ENCODE peak calls at places on chromosomes 4 and X, in five cellular contexts. One of them, this sample, is unnamed.
A peak's percentile ranks its signal among the peaks of the same experiment; 100 is the strongest.

GRCh38 chr4:186728631-186729271 is 5.1 kb upstream of the FAT1 start:
- DNase-seq in activated T-cell treated with anti-CD3 and anti-CD28 coated beads for 1 hour: no peak
- DNase-seq in nephron progenitor cell: no peak
- DNase-seq in GM19239: no peak
- DNase-seq in AG10803: peak; percentile 68
- DNase-seq in this sample: no peak

GRCh38 chr4:142940614-142941013 is 94.5 kb upstream of the INPP4B start:
- DNase-seq in activated T-cell treated with anti-CD3 and anti-CD28 coated beads for 1 hour: no peak
- DNase-seq in nephron progenitor cell: no peak
- DNase-seq in AG10803: no peak
- DNase-seq in GM19239: no peak
- DNase-seq in this sample: no peak

GRCh38 chr4:122003335-122003734 is 51.5 kb upstream of the TRPC3 start:
- DNase-seq in GM19239: peak; percentile 7
- DNase-seq in activated T-cell treated with anti-CD3 and anti-CD28 coated beads for 1 hour: no peak
- DNase-seq in nephron progenitor cell: peak; percentile 12
- DNase-seq in AG10803: peak; percentile 21
- DNase-seq in this sample: no peak

GRCh38 chr4:57053508-57053907 is 56.7 kb downstream of the IGFBP7 start:
- DNase-seq in nephron progenitor cell: no peak
- DNase-seq in GM19239: no peak
- DNase-seq in activated T-cell treated with anti-CD3 and anti-CD28 coated beads for 1 hour: no peak
- DNase-seq in AG10803: peak; percentile 36
- DNase-seq in this sample: no peak

GRCh38 chrX:46561931-46562721 is 11.4 kb upstream of the CHST7 start:
- DNase-seq in nephron progenitor cell: no peak
- DNase-seq in activated T-cell treated with anti-CD3 and anti-CD28 coated beads for 1 hour: no peak
- DNase-seq in AG10803: no peak
- DNase-seq in GM19239: peak; percentile 50
- DNase-seq in this sample: no peak

GRCh38 chrX:72314242-72314641 is 8.5 kb upstream of the CITED1 start:
- DNase-seq in AG10803: no peak
- DNase-seq in activated T-cell treated with anti-CD3 and anti-CD28 coated beads for 1 hour: no peak
- DNase-seq in GM19239: no peak
- DNase-seq in nephron progenitor cell: no peak
- DNase-seq in this sample: no peak

GRCh38 chr4:98686046-98686385 is 27.6 kb upstream of the TSPAN5 start:
- DNase-seq in activated T-cell treated with anti-CD3 and anti-CD28 coated beads for 1 hour: no peak
- DNase-seq in AG10803: no peak
- DNase-seq in nephron progenitor cell: no peak
- DNase-seq in GM19239: no peak
- DNase-seq in this sample: no peak

GRCh38 chr4:26804451-26804850 is 56.2 kb upstream of the STIM2 start:
- DNase-seq in AG10803: no peak
- DNase-seq in GM19239: no peak
- DNase-seq in nephron progenitor cell: no peak
- DNase-seq in activated T-cell treated with anti-CD3 and anti-CD28 coated beads for 1 hour: no peak
- DNase-seq in this sample: no peak

GRCh38 chr4:140811429-140811828 is 55.2 kb upstream of the TBC1D9 start:
- DNase-seq in activated T-cell treated with anti-CD3 and anti-CD28 coated beads for 1 hour: no peak
- DNase-seq in nephron progenitor cell: no peak
- DNase-seq in AG10803: no peak
- DNase-seq in GM19239: no peak
- DNase-seq in this sample: no peak

GRCh38 chrX:68726366-68726765 is 78.9 kb downstream of the STARD8 start:
- DNase-seq in nephron progenitor cell: no peak
- DNase-seq in activated T-cell treated with anti-CD3 and anti-CD28 coated beads for 1 hour: no peak
- DNase-seq in AG10803: no peak
- DNase-seq in GM19239: no peak
- DNase-seq in this sample: no peak

GRCh38 chrX:8955521-8955920 is 78.4 kb downstream of the FAM9B start:
- DNase-seq in activated T-cell treated with anti-CD3 and anti-CD28 coated beads for 1 hour: no peak
- DNase-seq in GM19239: no peak
- DNase-seq in nephron progenitor cell: no peak
- DNase-seq in AG10803: peak; percentile 37
- DNase-seq in this sample: no peak

GRCh38 chr4:108149588-108150380 is 18.9 kb downstream of the LEF1 start:
- DNase-seq in activated T-cell treated with anti-CD3 and anti-CD28 coated beads for 1 hour: no peak
- DNase-seq in AG10803: peak; percentile 90
- DNase-seq in nephron progenitor cell: no peak
- DNase-seq in GM19239: no peak
- DNase-seq in this sample: no peak

GRCh38 chr4:54843106-54843505 is 185.3 kb downstream of the KIT start:
- DNase-seq in activated T-cell treated with anti-CD3 and anti-CD28 coated beads for 1 hour: no peak
- DNase-seq in nephron progenitor cell: no peak
- DNase-seq in GM19239: no peak
- DNase-seq in AG10803: no peak
- DNase-seq in this sample: no peak

GRCh38 chr4:126661194-126661593 is 971.6 kb upstream of the INTU start:
- DNase-seq in AG10803: peak; percentile 15
- DNase-seq in GM19239: no peak
- DNase-seq in activated T-cell treated with anti-CD3 and anti-CD28 coated beads for 1 hour: no peak
- DNase-seq in nephron progenitor cell: no peak
- DNase-seq in this sample: no peak

GRCh38 chr4:87839309-87839946 is 6.7 kb downstream of the MEPE start:
- DNase-seq in GM19239: no peak
- DNase-seq in activated T-cell treated with anti-CD3 and anti-CD28 coated beads for 1 hour: no peak
- DNase-seq in nephron progenitor cell: peak; percentile 27
- DNase-seq in AG10803: peak; percentile 59
- DNase-seq in this sample: no peak

GRCh38 chr4:47543331-47543730 is 58.3 kb downstream of the ATP10D start:
- DNase-seq in GM19239: no peak
- DNase-seq in activated T-cell treated with anti-CD3 and anti-CD28 coated beads for 1 hour: no peak
- DNase-seq in AG10803: peak; percentile 54
- DNase-seq in nephron progenitor cell: no peak
- DNase-seq in this sample: no peak

GRCh38 chr4:20248155-20248558 is 3.5 kb upstream of the SLIT2 start:
- DNase-seq in AG10803: peak; percentile 91
- DNase-seq in activated T-cell treated with anti-CD3 and anti-CD28 coated beads for 1 hour: no peak
- DNase-seq in GM19239: no peak
- DNase-seq in nephron progenitor cell: peak; percentile 17
- DNase-seq in this sample: no peak

GRCh38 chr4:158111241-158111640 is 61.6 kb downstream of the GASK1B start:
- DNase-seq in AG10803: no peak
- DNase-seq in activated T-cell treated with anti-CD3 and anti-CD28 coated beads for 1 hour: no peak
- DNase-seq in nephron progenitor cell: no peak
- DNase-seq in GM19239: no peak
- DNase-seq in this sample: no peak

GRCh38 chr4:128660361-128660964 is 149.0 kb upstream of the JADE1 start:
- DNase-seq in AG10803: peak; percentile 88
- DNase-seq in activated T-cell treated with anti-CD3 and anti-CD28 coated beads for 1 hour: no peak
- DNase-seq in nephron progenitor cell: no peak
- DNase-seq in GM19239: no peak
- DNase-seq in this sample: no peak

GRCh38 chr4:87032884-87033533 is 98.2 kb downstream of the AFF1 start:
- DNase-seq in nephron progenitor cell: no peak
- DNase-seq in GM19239: no peak
- DNase-seq in activated T-cell treated with anti-CD3 and anti-CD28 coated beads for 1 hour: no peak
- DNase-seq in AG10803: peak; percentile 86
- DNase-seq in this sample: no peak

GRCh38 chr4:60992037-60992436 is 208.1 kb upstream of the ADGRL3 start:
- DNase-seq in AG10803: no peak
- DNase-seq in GM19239: no peak
- DNase-seq in activated T-cell treated with anti-CD3 and anti-CD28 coated beads for 1 hour: no peak
- DNase-seq in nephron progenitor cell: no peak
- DNase-seq in this sample: no peak

GRCh38 chr4:73707269-73707875 is 33.0 kb upstream of the CXCL8 start:
- DNase-seq in GM19239: no peak
- DNase-seq in nephron progenitor cell: no peak
- DNase-seq in AG10803: no peak
- DNase-seq in activated T-cell treated with anti-CD3 and anti-CD28 coated beads for 1 hour: no peak
- DNase-seq in this sample: no peak

GRCh38 chr4:57078685-57079521 is 31.3 kb downstream of the IGFBP7 start:
- DNase-seq in activated T-cell treated with anti-CD3 and anti-CD28 coated beads for 1 hour: no peak
- DNase-seq in nephron progenitor cell: peak; percentile 10
- DNase-seq in GM19239: no peak
- DNase-seq in AG10803: no peak
- DNase-seq in this sample: no peak

GRCh38 chr4:126603210-126603609 is 1029.5 kb upstream of the INTU start:
- DNase-seq in nephron progenitor cell: no peak
- DNase-seq in AG10803: no peak
- DNase-seq in activated T-cell treated with anti-CD3 and anti-CD28 coated beads for 1 hour: no peak
- DNase-seq in GM19239: no peak
- DNase-seq in this sample: no peak

GRCh38 chr4:118981171-118981838 is 92.7 kb downstream of the SYNPO2 start:
- DNase-seq in nephron progenitor cell: no peak
- DNase-seq in GM19239: no peak
- DNase-seq in activated T-cell treated with anti-CD3 and anti-CD28 coated beads for 1 hour: no peak
- DNase-seq in AG10803: peak; percentile 32
- DNase-seq in this sample: no peak

GRCh38 chr4:19224820-19225219 is 1026.9 kb upstream of the SLIT2 start:
- DNase-seq in AG10803: peak; percentile 53
- DNase-seq in GM19239: no peak
- DNase-seq in activated T-cell treated with anti-CD3 and anti-CD28 coated beads for 1 hour: no peak
- DNase-seq in nephron progenitor cell: no peak
- DNase-seq in this sample: no peak

GRCh38 chr4:106344324-106344970 is 24.1 kb downstream of the GIMD1 start:
- DNase-seq in nephron progenitor cell: no peak
- DNase-seq in activated T-cell treated with anti-CD3 and anti-CD28 coated beads for 1 hour: no peak
- DNase-seq in AG10803: peak; percentile 50
- DNase-seq in GM19239: no peak
- DNase-seq in this sample: no peak

GRCh38 chrX:54076903-54077302 is 32.6 kb upstream of the PHF8 start:
- DNase-seq in activated T-cell treated with anti-CD3 and anti-CD28 coated beads for 1 hour: no peak
- DNase-seq in AG10803: peak; percentile 46
- DNase-seq in GM19239: no peak
- DNase-seq in nephron progenitor cell: no peak
- DNase-seq in this sample: no peak

GRCh38 chr4:82810171-82810570 is 11.6 kb upstream of the SCD5 start:
- DNase-seq in AG10803: no peak
- DNase-seq in activated T-cell treated with anti-CD3 and anti-CD28 coated beads for 1 hour: no peak
- DNase-seq in nephron progenitor cell: no peak
- DNase-seq in GM19239: no peak
- DNase-seq in this sample: no peak

GRCh38 chrX:136708348-136708747 is 60.4 kb downstream of the CD40LG start:
- DNase-seq in nephron progenitor cell: no peak
- DNase-seq in AG10803: no peak
- DNase-seq in GM19239: no peak
- DNase-seq in activated T-cell treated with anti-CD3 and anti-CD28 coated beads for 1 hour: no peak
- DNase-seq in this sample: no peak

GRCh38 chr4:145938618-145939177 is at the start of gene ZNF827:
- DNase-seq in GM19239: peak; percentile 26
- DNase-seq in AG10803: peak; percentile 86
- DNase-seq in nephron progenitor cell: peak; percentile 74
- DNase-seq in activated T-cell treated with anti-CD3 and anti-CD28 coated beads for 1 hour: peak; percentile 39
- DNase-seq in this sample: peak; percentile 49

GRCh38 chr4:72312032-72312650 is 256.9 kb downstream of the ADAMTS3 start:
- DNase-seq in nephron progenitor cell: no peak
- DNase-seq in AG10803: peak; percentile 97
- DNase-seq in GM19239: no peak
- DNase-seq in activated T-cell treated with anti-CD3 and anti-CD28 coated beads for 1 hour: no peak
- DNase-seq in this sample: no peak

GRCh38 chrX:66012094-66012534 is 27.8 kb downstream of the VSIG4 start:
- DNase-seq in AG10803: no peak
- DNase-seq in nephron progenitor cell: no peak
- DNase-seq in GM19239: no peak
- DNase-seq in activated T-cell treated with anti-CD3 and anti-CD28 coated beads for 1 hour: no peak
- DNase-seq in this sample: no peak

GRCh38 chr4:156512622-156513021 is 459.0 kb downstream of the PDGFC start:
- DNase-seq in nephron progenitor cell: no peak
- DNase-seq in GM19239: no peak
- DNase-seq in activated T-cell treated with anti-CD3 and anti-CD28 coated beads for 1 hour: no peak
- DNase-seq in AG10803: peak; percentile 21
- DNase-seq in this sample: no peak

GRCh38 chr4:125085-125820 is 952 bp downstream of the ZNF718 start:
- DNase-seq in activated T-cell treated with anti-CD3 and anti-CD28 coated beads for 1 hour: peak; percentile 16
- DNase-seq in AG10803: no peak
- DNase-seq in GM19239: no peak
- DNase-seq in nephron progenitor cell: peak; percentile 29
- DNase-seq in this sample: peak; percentile 24

GRCh38 chr4:47160095-47160494 is 128.7 kb downstream of the GABRB1 start:
- DNase-seq in nephron progenitor cell: no peak
- DNase-seq in GM19239: no peak
- DNase-seq in activated T-cell treated with anti-CD3 and anti-CD28 coated beads for 1 hour: no peak
- DNase-seq in AG10803: no peak
- DNase-seq in this sample: no peak

GRCh38 chrX:41265615-41266014 is 68.3 kb upstream of the DDX3X start:
- DNase-seq in activated T-cell treated with anti-CD3 and anti-CD28 coated beads for 1 hour: peak; percentile 14
- DNase-seq in AG10803: peak; percentile 80
- DNase-seq in nephron progenitor cell: no peak
- DNase-seq in GM19239: no peak
- DNase-seq in this sample: peak; percentile 6